ENCODE peak calls at places on chromosomes 3 and 15, in ten cellular contexts. A, P, V, L, G, B, I, X, W and Z are unnamed samples.

GRCh38 chr3:71391361-71391760 is 192.2 kb downstream of the FOXP1 start:
- DNase-seq in B (no peak), P (no peak), I (no peak), G (no peak), V (no peak), A (no peak), X (no peak), W (no peak), L (no peak), Z (no peak)

GRCh38 chr3:12370758-12371157 is 81.9 kb downstream of the PPARG start:
- DNase-seq in A (no peak), W (no peak), B (no peak), X (no peak), P (no peak), G (no peak), I (no peak), V (no peak), L (no peak), Z (no peak)

GRCh38 chr3:173745952-173746682 is 348.6 kb downstream of the NLGN1 start:
- DNase-seq in I (no peak), A (no peak), G (peak; percentile 82), V (no peak), B (peak; percentile 16), P (no peak), X (no peak), L (no peak), W (peak; percentile 60), Z (no peak)

GRCh38 chr15:94387442-94387841 is 156.1 kb downstream of the MCTP2 start:
- DNase-seq in A (no peak), B (no peak), P (no peak), V (no peak), L (no peak), W (no peak), I (no peak), X (no peak), G (no peak), Z (no peak)

GRCh38 chr15:37031198-37031597 is 69.2 kb downstream of the MEIS2 start:
- DNase-seq in W (no peak), G (no peak), A (no peak), B (no peak), I (no peak), P (no peak), V (peak; percentile 83), X (no peak), L (no peak), Z (no peak)

GRCh38 chr3:131543714-131544113 is 40.9 kb upstream of the MRPL3 start:
- DNase-seq in B (peak; percentile 91), P (no peak), V (peak; percentile 44), I (no peak), G (peak; percentile 28), W (peak; percentile 68), X (peak; percentile 77), A (peak; percentile 34), L (peak; percentile 75), Z (peak; percentile 23)

GRCh38 chr3:16550305-16550675 is 36.8 kb upstream of the RFTN1 start:
- DNase-seq in A (no peak), X (no peak), I (no peak), B (peak; percentile 19), G (no peak), P (no peak), W (no peak), L (peak; percentile 27), V (no peak), Z (no peak)

GRCh38 chr3:175179055-175179454 is 319.9 kb downstream of the NAALADL2 start:
- DNase-seq in W (peak; percentile 82), L (no peak), V (no peak), G (no peak), B (no peak), A (no peak), I (no peak), P (no peak), X (no peak), Z (no peak)

GRCh38 chr3:171867976-171868375 is 24.8 kb downstream of the TMEM212 start:
- DNase-seq in A (no peak), G (no peak), W (no peak), L (no peak), V (no peak), I (no peak), P (no peak), B (no peak), X (no peak), Z (no peak)

GRCh38 chr3:186570941-186571643 is 572 bp downstream of the DNAJB11 start:
- DNase-seq in G (no peak), P (no peak), L (no peak), B (peak; percentile 33), W (no peak), A (no peak), V (no peak), I (no peak), X (no peak), Z (no peak)

GRCh38 chr15:25739687-25740121 is 123.4 kb downstream of the ATP10A start:
- DNase-seq in P (no peak), B (no peak), A (no peak), L (no peak), G (peak; percentile 43), V (peak; percentile 18), W (no peak), I (no peak), X (no peak), Z (no peak)

GRCh38 chr3:152688313-152688712 is 146.6 kb upstream of the P2RY1 start:
- DNase-seq in I (peak; percentile 36), B (no peak), V (no peak), L (no peak), X (no peak), W (no peak), A (no peak), G (no peak), P (no peak), Z (no peak)

GRCh38 chr3:10688126-10688525 is 127.9 kb upstream of the SLC6A11 start:
- DNase-seq in I (no peak), X (no peak), G (no peak), A (no peak), B (no peak), W (no peak), V (no peak), L (no peak), P (no peak), Z (no peak)

GRCh38 chr3:128277378-128278049 is 124.2 kb downstream of the EEFSEC start:
- DNase-seq in P (no peak), L (no peak), I (no peak), W (no peak), A (no peak), G (no peak), V (no peak), B (no peak), X (no peak), Z (no peak)

GRCh38 chr15:75207618-75208500 is 6.2 kb downstream of the C15orf39 start:
- DNase-seq in P (no peak), A (no peak), L (no peak), I (peak; percentile 65), X (no peak), V (no peak), B (no peak), W (no peak), G (no peak), Z (no peak)
- H3K4me3 ChIP-seq in P (no peak overlapping the region), A (no peak overlapping the region), L (no peak overlapping the region), I (no peak overlapping the region), X (no peak overlapping the region), V (no peak overlapping the region), B (no peak overlapping the region), W (no peak overlapping the region), G (no peak overlapping the region), Z (no peak overlapping the region)

DNA sequence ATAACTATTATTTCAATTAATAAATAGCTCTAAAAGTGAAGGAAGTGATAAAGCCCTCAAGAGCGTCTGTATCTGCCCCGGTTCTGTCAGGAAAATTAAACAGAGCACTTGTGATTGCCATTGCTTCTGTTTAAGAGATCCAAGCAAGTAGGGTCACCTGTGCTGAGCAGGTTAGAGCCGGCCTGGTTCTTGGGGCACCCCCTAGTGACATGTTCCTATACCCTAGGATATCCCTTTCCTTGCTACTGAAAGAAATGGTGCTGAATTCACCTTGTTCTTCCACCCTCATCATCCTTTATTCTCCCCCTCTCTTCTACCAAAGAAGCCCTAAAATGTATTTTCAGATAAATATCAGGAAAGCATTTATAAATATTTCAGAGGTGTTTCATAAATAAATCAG is 323.5 kb downstream of the RORA start:
- DNase-seq in I (no peak), B (no peak), L (no peak), G (no peak), A (no peak), P (no peak), X (no peak), V (no peak), W (no peak), Z (no peak)
- TF ChIP-seq CTCF in I (peak; percentile 51), B (no peak), L (no peak), G (peak; percentile 11), A (no peak), P (no peak), X (peak; percentile 22), V (peak; percentile 8), W (no peak), Z (no peak)

DNA sequence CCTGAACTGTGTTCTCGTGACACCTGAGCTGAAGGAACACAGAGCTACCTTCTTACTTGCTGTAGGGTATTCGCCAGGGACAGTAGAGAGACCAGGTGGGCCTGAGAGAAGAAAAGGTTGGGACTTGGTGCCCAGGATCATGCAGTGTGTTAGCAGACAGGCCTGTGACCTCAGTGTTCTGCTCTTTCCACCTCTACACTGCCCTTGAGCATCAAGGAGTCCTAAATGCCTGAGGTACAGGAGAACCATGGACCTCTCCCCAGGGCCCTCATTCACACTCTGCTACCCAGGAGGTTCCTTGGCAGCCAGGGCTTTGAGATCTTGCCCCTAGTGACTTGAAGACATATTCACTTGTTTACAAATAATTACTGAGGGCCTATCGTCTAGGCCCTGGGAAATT is 22.2 kb upstream of the JMJD7 start:
- DNase-seq in G (no peak), W (no peak), P (no peak), B (no peak), X (no peak), V (no peak), I (no peak), A (no peak), L (no peak), Z (no peak)
- H3K27ac ChIP-seq in G (no peak overlapping the region), W (no peak overlapping the region), P (peak overlapping the region; percentile 87), B (no peak overlapping the region), X (no peak overlapping the region), V (no peak overlapping the region), I (peak overlapping the region; percentile 90), A (no peak overlapping the region), L (no peak overlapping the region), Z (no peak overlapping the region)

DNA sequence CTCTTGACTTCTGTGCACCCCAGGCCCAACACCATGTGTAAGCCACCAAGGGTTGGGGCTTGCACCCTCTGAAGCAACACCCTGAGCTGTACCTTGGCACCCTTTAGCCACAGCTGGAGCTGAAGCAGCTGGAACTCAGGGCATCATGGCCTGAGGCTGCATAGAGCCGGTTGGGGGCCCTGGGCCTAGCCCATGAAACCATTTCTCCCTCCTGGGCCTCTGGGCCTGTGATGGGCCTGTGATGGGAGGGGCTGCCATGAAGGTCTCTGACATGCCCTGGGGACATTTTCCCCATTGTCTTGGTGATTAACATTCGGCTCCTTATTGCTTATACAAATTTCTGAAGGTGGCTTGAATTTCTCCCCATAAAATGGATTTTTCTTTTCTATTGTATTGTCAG is 22.4 kb upstream of the ADAMTSL3 start:
- DNase-seq in I (no peak), G (no peak), A (no peak), P (no peak), B (no peak), W (no peak), X (no peak), V (no peak), L (no peak), Z (no peak)
- H3K4me3 ChIP-seq in I (no peak overlapping the region), G (no peak overlapping the region), A (no peak overlapping the region), P (no peak overlapping the region), B (no peak overlapping the region), W (no peak overlapping the region), X (no peak overlapping the region), V (no peak overlapping the region), L (no peak overlapping the region), Z (no peak overlapping the region)